ENCODE peak calls at places on chromosomes 11 and 22, in five cellular contexts. X, G, U, F and Z are unnamed samples.

GRCh38 chr11:7367803-7368202 is 116.1 kb downstream of the SYT9 start:
- DNase-seq in X (no peak), G (no peak), U (no peak), F (no peak), Z (no peak)

GRCh38 chr11:80227915-80228314 is 787.1 kb upstream of the TENM4 start:
- DNase-seq in X (no peak), G (no peak), U (no peak), F (no peak), Z (no peak)

GRCh38 chr11:104968365-104968855 is at the start of gene CASP4:
- DNase-seq in X (peak), G (peak), U (peak), F (peak), Z (no peak)

GRCh38 chr11:27161071-27161470 is 120.5 kb downstream of the BBOX1 start:
- DNase-seq in X (no peak), G (peak), U (no peak), F (no peak), Z (no peak)

GRCh38 chr11:556175-556699 is 4.3 kb downstream of the LMNTD2 start:
- DNase-seq in X (no peak), G (no peak), U (no peak), F (no peak), Z (no peak)

GRCh38 chr11:24422371-24422770 is 74.5 kb upstream of the LUZP2 start:
- DNase-seq in X (no peak), G (no peak), U (no peak), F (no peak), Z (no peak)

GRCh38 chr11:35622070-35622469 is 3.8 kb downstream of the FJX1 start:
- DNase-seq in X (no peak), G (peak), U (no peak), F (no peak), Z (no peak)

GRCh38 chr22:27309713-27310112 is 491.8 kb downstream of the MN1 start:
- DNase-seq in X (no peak), G (no peak), U (no peak), F (no peak), Z (no peak)

GRCh38 chr11:35167451-35167954 is 28.5 kb downstream of the CD44 start:
- DNase-seq in X (no peak), G (no peak), U (no peak), F (no peak), Z (no peak)

GRCh38 chr11:1012740-1013627 is 23.5 kb downstream of the MUC6 start:
- DNase-seq in X (no peak), G (no peak), U (no peak), F (no peak), Z (no peak)

GRCh38 chr22:29663230-29663826 is 56.5 kb upstream of the CABP7 start:
- DNase-seq in X (no peak), G (no peak), U (no peak), F (no peak), Z (no peak)

GRCh38 chr22:32528984-32529982 is 54.7 kb downstream of the FBXO7 start:
- DNase-seq in X (peak), G (peak), U (peak), F (peak), Z (peak)

GRCh38 chr22:21000987-21001600 is 824 bp downstream of the THAP7 start:
- DNase-seq in X (no peak), G (no peak), U (no peak), F (no peak), Z (no peak)

GRCh38 chr11:72075109-72075508 is 5.2 kb downstream of the NUMA1 start:
- DNase-seq in X (peak), G (no peak), U (no peak), F (no peak), Z (no peak)

GRCh38 chr22:50084085-50084484 is 1.1 kb downstream of the MLC1 start:
- DNase-seq in X (no peak), G (no peak), U (no peak), F (no peak), Z (no peak)